ENCODE peak calls at places on chromosomes 5 and 9, in eight cellular contexts. A is transverse colon, P is adrenal gland, W is uterus, M is GM23338, U is body of pancreas, V is colonic mucosa, Q is left ventricle myocardium inferior. S is an unnamed sample.

GRCh38 chr5:106172681-106173532 is 1497.8 kb downstream of the EFNA5 start:
- DNase-seq in P (no peak), U (no peak), V (no peak), Q (no peak), A (no peak), M (no peak), W (no peak), S (peak; percentile 1)

GRCh38 chr9:9605681-9606080 is 1007.1 kb downstream of the PTPRD start:
- DNase-seq in V (no peak), A (no peak), U (no peak), Q (no peak), M (no peak), W (no peak), P (no peak), S (no peak)

GRCh38 chr9:15104826-15105420 is 194.7 kb upstream of the FREM1 start:
- DNase-seq in U (peak; percentile 27), V (peak; percentile 33), Q (no peak), P (peak; percentile 54), M (peak; percentile 75), W (no peak), A (no peak), S (peak; percentile 46)

GRCh38 chr9:78010419-78010818 is 21.2 kb downstream of the GNAQ start:
- DNase-seq in P (no peak), V (no peak), Q (no peak), M (no peak), U (no peak), W (no peak), A (no peak), S (no peak)

GRCh38 chr5:102307232-102307631 is 11.1 kb upstream of the SLCO4C1 start:
- DNase-seq in W (no peak), Q (no peak), P (no peak), U (no peak), M (no peak), V (no peak), A (no peak), S (no peak)

GRCh38 chr5:172426086-172426485 is 28.2 kb downstream of the SH3PXD2B start:
- DNase-seq in Q (no peak), W (no peak), M (no peak), P (no peak), U (no peak), V (no peak), A (no peak), S (no peak)

GRCh38 chr9:133463234-133463863 is 3.6 kb downstream of the CACFD1 start:
- DNase-seq in V (no peak), W (no peak), U (no peak), Q (no peak), P (no peak), A (no peak), M (peak; percentile 70), S (peak; percentile 30)

GRCh38 chr5:154646841-154647759 is 108.1 kb upstream of the LARP1 start:
- DNase-seq in U (peak; percentile 92), A (peak; percentile 78), Q (peak; percentile 38), V (peak; percentile 85), P (peak; percentile 73), W (peak; percentile 17), M (peak; percentile 88), S (peak; percentile 66)

GRCh38 chr5:55966284-55966683 is 28.5 kb downstream of the IL6ST start:
- DNase-seq in Q (no peak), W (no peak), V (no peak), U (no peak), P (no peak), A (no peak), M (no peak), S (peak; percentile 95)

GRCh38 chr9:18390393-18390792 is 83.6 kb upstream of the ADAMTSL1 start:
- DNase-seq in Q (no peak), M (no peak), V (no peak), W (peak; percentile 52), U (no peak), P (no peak), A (no peak), S (no peak)

GRCh38 chr9:3468407-3469205 is 57.2 kb downstream of the RFX3 start:
- DNase-seq in M (no peak), U (no peak), Q (no peak), V (no peak), W (no peak), P (no peak), A (no peak), S (no peak)

GRCh38 chr9:124015661-124016131 is 4.1 kb downstream of the LHX2 start:
- DNase-seq in M (peak; percentile 73), U (no peak), Q (no peak), W (no peak), P (no peak), V (no peak), A (no peak), S (no peak)

GRCh38 chr5:66513130-66513529 is 83.1 kb upstream of the MAST4 start:
- DNase-seq in W (no peak), P (no peak), M (no peak), V (no peak), Q (no peak), A (no peak), U (no peak), S (no peak)

GRCh38 chr5:55544341-55544740 is 9.6 kb upstream of the PLPP1 start:
- DNase-seq in A (no peak), P (no peak), W (no peak), Q (no peak), M (no peak), V (no peak), U (no peak), S (peak; percentile 41)

GRCh38 chr9:2260401-2261306 is 245.5 kb downstream of the SMARCA2 start:
- DNase-seq in Q (no peak), U (peak; percentile 12), W (no peak), M (no peak), P (peak; percentile 73), V (no peak), A (no peak), S (peak; percentile 89)

GRCh38 chr9:2257530-2257929 is 242.4 kb downstream of the SMARCA2 start:
- DNase-seq in W (no peak), A (no peak), U (no peak), M (no peak), P (no peak), V (no peak), Q (no peak), S (no peak)

GRCh38 chr9:2253814-2254550 is 238.8 kb downstream of the SMARCA2 start:
- DNase-seq in A (no peak), P (no peak), M (no peak), W (no peak), U (no peak), Q (no peak), V (no peak), S (no peak)

GRCh38 chr9:2255128-2255527 is 240.0 kb downstream of the SMARCA2 start:
- DNase-seq in V (no peak), A (no peak), Q (no peak), M (peak; percentile 9), U (no peak), W (no peak), P (no peak), S (no peak)
- TF ChIP-seq CTCF in V (no peak), A (no peak), Q (no peak), M (peak; percentile 53), U (no peak), W (no peak), P (no peak), S (no peak)

GRCh38 chr9:22108581-22109370 is 99.7 kb upstream of the CDKN2B start:
- DNase-seq in P (no peak), W (no peak), U (no peak), M (no peak), A (no peak), V (peak; percentile 67), Q (no peak), S (peak; percentile 57)

GRCh38 chr9:22111176-22111870 is 102.2 kb upstream of the CDKN2B start:
- DNase-seq in M (no peak), P (no peak), A (no peak), W (no peak), V (no peak), U (no peak), Q (no peak), S (peak; percentile 84)

GRCh38 chr9:22107202-22107601 is 98.1 kb upstream of the CDKN2B start:
- DNase-seq in Q (no peak), M (no peak), A (no peak), U (no peak), P (no peak), V (no peak), W (no peak), S (peak; percentile 98)

GRCh38 chr9:22105005-22105722 is 96.1 kb upstream of the CDKN2B start:
- DNase-seq in W (no peak), U (no peak), A (no peak), V (no peak), M (no peak), P (no peak), Q (no peak), S (no peak)

DNA sequence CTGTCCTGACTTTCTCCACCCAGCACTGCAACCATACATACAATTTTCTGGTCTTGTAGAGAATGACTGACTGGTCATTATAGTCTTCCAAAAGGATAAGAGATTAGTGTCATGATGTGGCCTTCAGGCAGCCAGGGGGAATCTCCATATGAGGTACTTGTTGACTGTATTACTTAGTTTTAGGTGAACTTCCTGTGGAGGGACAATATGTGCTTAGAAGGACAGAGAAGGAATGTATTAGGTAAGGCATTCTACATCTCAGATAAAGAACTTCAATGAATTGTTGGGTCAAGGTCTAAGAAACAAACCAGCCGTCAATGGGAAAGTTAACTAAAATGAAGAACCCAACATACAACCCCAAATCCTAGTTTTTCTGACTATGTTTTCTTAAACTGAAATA is 98.5 kb upstream of the CDKN2B start:
- DNase-seq in Q (no peak), M (no peak), V (no peak), U (no peak), A (no peak), P (no peak), W (no peak), S (no peak)
- H3K4me3 ChIP-seq in Q (no peak overlapping the region), M (no peak overlapping the region), V (no peak overlapping the region), U (no peak overlapping the region), A (no peak overlapping the region), P (no peak overlapping the region), W (no peak overlapping the region), S (no peak overlapping the region)

GRCh38 chr9:33209394-33209793 is 30.6 kb upstream of the SPINK4 start:
- DNase-seq in M (no peak), V (no peak), U (no peak), P (no peak), A (no peak), Q (no peak), W (no peak), S (no peak)
- H3K27me3 ChIP-seq in M (no peaks in the 10 kb centered on the region), V (no peaks in the 10 kb centered on the region), U (no peaks in the 10 kb centered on the region), P (no peaks in the 10 kb centered on the region), A (no peaks in the 10 kb centered on the region), Q (no peaks in the 10 kb centered on the region), W (no peaks in the 10 kb centered on the region), S (no peaks in the 10 kb centered on the region)

GRCh38 chr9:107142430-107142829 is 140.6 kb upstream of the RAD23B start:
- DNase-seq in A (no peak), P (peak; percentile 53), M (no peak), W (no peak), U (no peak), V (no peak), Q (peak; percentile 17), S (no peak)

GRCh38 chr9:107142896-107143603 is 140.0 kb upstream of the RAD23B start:
- DNase-seq in W (no peak), P (no peak), M (no peak), A (peak; percentile 28), U (no peak), V (peak; percentile 34), Q (no peak), S (no peak)

GRCh38 chr9:107138261-107138992 is 144.7 kb upstream of the RAD23B start:
- DNase-seq in M (no peak), Q (no peak), A (no peak), V (no peak), W (no peak), U (peak; percentile 16), P (no peak), S (no peak)

GRCh38 chr9:107144475-107144874 is 138.6 kb upstream of the RAD23B start:
- DNase-seq in V (no peak), W (no peak), M (no peak), U (no peak), Q (no peak), P (no peak), A (no peak), S (no peak)

GRCh38 chr9:107141967-107142366 is 141.1 kb upstream of the RAD23B start:
- DNase-seq in V (no peak), A (no peak), P (no peak), W (no peak), M (peak; percentile 29), U (no peak), Q (no peak), S (peak; percentile 22)
- TF ChIP-seq CTCF in V (no peak), A (peak; percentile 9), P (no peak), W (no peak), M (peak; percentile 57), U (no peak), Q (no peak), S (peak; percentile 25)